ENCODE peak calls at places on chromosomes 4 and X, in ten cellular contexts. W is RKO; Y is NCI-H460; M is A172; S is activated B cell treated with CpG ODN at 0.5 μM for 24 hours; U is activated CD8-positive, alpha-beta memory T cell treated with anti-CD3 and anti-CD28 coated beads for 48 hours; X is cardiac fibroblast; T is bronchial epithelial cell; C is heart left ventricle; Z is ELF-1. I is an unnamed sample.

GRCh38 chrX:40170830-40171512 is 73.2 kb upstream of the BCOR start:
- DNase-seq in W (peak), Y (no peak), M (no peak), S (no peak), U (no peak), X (no peak), T (no peak), C (no peak), Z (peak), I (no peak)

GRCh38 chr4:4457803-4458550 is 71.1 kb downstream of the NSG1 start:
- DNase-seq in W (no peak), Y (no peak), M (peak), S (no peak), U (no peak), X (no peak), T (peak), C (no peak), Z (no peak), I (peak)

GRCh38 chr4:164803702-164804101 is 49.8 kb downstream of the SMIM31 start:
- DNase-seq in W (no peak), Y (no peak), M (no peak), S (no peak), U (no peak), X (no peak), T (no peak), C (no peak), Z (no peak), I (no peak)

GRCh38 chrX:49103637-49104036 is 19.9 kb downstream of the GPKOW start:
- DNase-seq in W (no peak), Y (no peak), M (no peak), S (no peak), U (no peak), X (no peak), T (no peak), C (no peak), Z (no peak), I (no peak)

GRCh38 chr4:130131536-130131935 is 1035.6 kb downstream of the C4orf33 start:
- DNase-seq in W (no peak), Y (no peak), M (no peak), S (no peak), U (no peak), X (no peak), T (no peak), C (no peak), Z (no peak), I (no peak)

GRCh38 chr4:1072830-1073446 is 40.4 kb downstream of the RNF212 start:
- DNase-seq in W (peak), Y (peak), M (peak), S (no peak), U (no peak), X (peak), T (peak), C (peak), Z (peak), I (peak)

GRCh38 chr4:6633091-6633906 is 7.2 kb upstream of the MRFAP1 start:
- DNase-seq in W (no peak), Y (peak), M (no peak), S (no peak), U (no peak), X (peak), T (peak), C (no peak), Z (peak), I (no peak)

GRCh38 chr4:17662694-17663093 is 48.3 kb downstream of the MED28 start:
- DNase-seq in W (peak), Y (no peak), M (peak), S (no peak), U (no peak), X (no peak), T (peak), C (no peak), Z (no peak), I (no peak)

GRCh38 chr4:1047106-1047975 is 35.9 kb downstream of the FGFRL1 start:
- DNase-seq in W (no peak), Y (no peak), M (no peak), S (peak), U (no peak), X (no peak), T (no peak), C (peak), Z (no peak), I (no peak)

GRCh38 chr4:176034498-176034897 is 31.1 kb upstream of the WDR17 start:
- DNase-seq in W (peak), Y (peak), M (peak), S (no peak), U (no peak), X (peak), T (peak), C (no peak), Z (no peak), I (peak)

GRCh38 chr4:144267084-144267483 is 126.6 kb upstream of the GYPA start:
- DNase-seq in W (no peak), Y (no peak), M (no peak), S (no peak), U (no peak), X (no peak), T (peak), C (no peak), Z (no peak), I (no peak)

GRCh38 chrX:139881572-139881971 is 51.3 kb downstream of the ATP11C start:
- DNase-seq in W (no peak), Y (no peak), M (no peak), S (no peak), U (no peak), X (peak), T (peak), C (no peak), Z (no peak), I (no peak)

GRCh38 chr4:168511780-168512467 is 15.1 kb downstream of the PALLD start:
- DNase-seq in W (no peak), Y (no peak), M (no peak), S (no peak), U (peak), X (no peak), T (no peak), C (no peak), Z (no peak), I (no peak)

GRCh38 chr4:156766846-156767245 is 204.8 kb downstream of the PDGFC start:
- DNase-seq in W (no peak), Y (no peak), M (peak), S (no peak), U (no peak), X (no peak), T (no peak), C (no peak), Z (no peak), I (peak)

GRCh38 chrX:46407036-46407752 is 138.0 kb downstream of the ZNF674 start:
- DNase-seq in W (no peak), Y (no peak), M (no peak), S (no peak), U (no peak), X (no peak), T (no peak), C (no peak), Z (no peak), I (no peak)

GRCh38 chr4:151797131-151797530 is 36.3 kb upstream of the GATB start:
- DNase-seq in W (no peak), Y (no peak), M (no peak), S (no peak), U (no peak), X (peak), T (peak), C (no peak), Z (no peak), I (no peak)

GRCh38 chrX:34809096-34809495 is 133.5 kb upstream of the FAM47B start:
- DNase-seq in W (no peak), Y (no peak), M (no peak), S (no peak), U (no peak), X (no peak), T (no peak), C (no peak), Z (no peak), I (no peak)

GRCh38 chr4:163344147-163345050 is 707 bp downstream of the NPY5R start:
- DNase-seq in W (no peak), Y (no peak), M (no peak), S (no peak), U (no peak), X (no peak), T (peak), C (peak), Z (peak), I (peak)

GRCh38 chr4:162163892-162164759 is at the start of gene FSTL5:
- DNase-seq in W (peak), Y (peak), M (peak), S (no peak), U (no peak), X (peak), T (peak), C (peak), Z (peak), I (peak)

GRCh38 chr4:137000432-137000831 is 531.9 kb downstream of the PCDH18 start:
- DNase-seq in W (no peak), Y (no peak), M (no peak), S (no peak), U (no peak), X (no peak), T (no peak), C (no peak), Z (no peak), I (no peak)

GRCh38 chr4:17437396-17437795 is 74.5 kb downstream of the QDPR start:
- DNase-seq in W (no peak), Y (no peak), M (no peak), S (no peak), U (no peak), X (no peak), T (no peak), C (peak), Z (no peak), I (no peak)

GRCh38 chr4:74032064-74032463 is 6.4 kb downstream of the CXCL3 start:
- DNase-seq in W (no peak), Y (no peak), M (peak), S (no peak), U (no peak), X (peak), T (peak), C (peak), Z (no peak), I (no peak)

GRCh38 chr4:118281611-118282442 is 71.0 kb downstream of the PRSS12 start:
- DNase-seq in W (no peak), Y (no peak), M (no peak), S (no peak), U (no peak), X (peak), T (peak), C (peak), Z (peak), I (peak)

GRCh38 chrX:17559728-17560379 is 177.4 kb upstream of the SCML1 start:
- DNase-seq in W (peak), Y (peak), M (peak), S (no peak), U (no peak), X (peak), T (peak), C (no peak), Z (peak), I (peak)

I was measured in ACHN.